ENCODE peak calls at places on chromosome 18, in five cellular contexts. A, F, Z, G and W are unnamed samples.

GRCh38 chr18:74977041-74977440 is 231.9 kb downstream of the PTGR3 start:
- DNase-seq in F (no peak), G (no peak), A (no peak), Z (no peak), W (no peak)

GRCh38 chr18:42959528-42959927 is 156.0 kb downstream of the RIT2 start:
- DNase-seq in F (no peak), Z (no peak), G (no peak), A (no peak), W (no peak)

GRCh38 chr18:21012308-21012707 is 99.3 kb downstream of the ROCK1 start:
- DNase-seq in A (no peak), Z (no peak), F (no peak), G (no peak), W (no peak)

GRCh38 chr18:21453512-21453862 is 147.0 kb downstream of the ESCO1 start:
- DNase-seq in Z (no peak), F (no peak), G (no peak), A (no peak), W (no peak)

GRCh38 chr18:47775961-47776360 is 154.5 kb downstream of the SMAD2 start:
- DNase-seq in G (no peak), A (no peak), F (no peak), Z (no peak), W (no peak)

GRCh38 chr18:34659579-34660517 is 50.2 kb upstream of the DTNA start:
- DNase-seq in F (peak; percentile 92), A (peak; percentile 96), Z (peak; percentile 73), G (peak; percentile 77), W (peak; percentile 95)

GRCh38 chr18:78507217-78507616 is 472.4 kb upstream of the SALL3 start:
- DNase-seq in A (no peak), F (no peak), G (no peak), Z (no peak), W (no peak)

GRCh38 chr18:48814490-48815181 is 136.1 kb downstream of the SMAD7 start:
- DNase-seq in Z (peak; percentile 9), A (peak; percentile 11), G (peak; percentile 14), F (no peak), W (peak; percentile 24)

GRCh38 chr18:24802439-24802838 is 342.0 kb downstream of the HRH4 start:
- DNase-seq in A (no peak), F (no peak), Z (no peak), G (no peak), W (no peak)

GRCh38 chr18:57864615-57865121 is 61.6 kb upstream of the ATP8B1 start:
- DNase-seq in G (no peak), F (no peak), Z (no peak), A (no peak), W (no peak)

GRCh38 chr18:63236417-63236816 is 83.2 kb downstream of the BCL2 start:
- DNase-seq in G (no peak), Z (peak; percentile 64), F (no peak), A (peak; percentile 35), W (no peak)

GRCh38 chr18:63237486-63237885 is 82.1 kb downstream of the BCL2 start:
- DNase-seq in G (no peak), F (no peak), A (no peak), Z (no peak), W (no peak)

GRCh38 chr18:63238711-63239110 is 80.9 kb downstream of the BCL2 start:
- DNase-seq in G (no peak), F (no peak), Z (no peak), A (no peak), W (no peak)

GRCh38 chr18:63237911-63238710 is 81.5 kb downstream of the BCL2 start:
- DNase-seq in A (peak; percentile 33), Z (no peak), F (peak; percentile 69), G (no peak), W (peak; percentile 86)

DNA sequence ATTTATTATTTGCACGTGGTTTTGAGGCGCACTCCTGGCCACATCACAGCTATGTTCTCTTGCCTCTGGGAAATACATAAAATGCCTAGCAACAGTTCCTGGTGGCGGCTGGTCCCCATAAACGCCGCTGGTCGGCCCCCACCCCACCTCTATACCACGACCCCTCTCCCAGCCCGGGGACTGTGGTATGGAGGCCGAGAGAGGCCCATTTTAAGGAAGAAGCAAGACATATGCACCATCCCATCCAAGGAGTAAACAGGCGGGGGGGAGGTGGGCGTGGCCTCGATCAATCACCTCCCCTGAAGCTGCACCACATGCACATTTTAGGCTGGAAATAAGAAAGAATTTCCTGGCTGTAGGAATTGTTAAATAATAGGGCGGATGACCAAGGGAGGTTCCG is 82.6 kb downstream of the BCL2 start:
- DNase-seq in G (no peak), Z (peak; percentile 62), F (no peak), A (peak; percentile 29), W (no peak)
- H3K4me3 ChIP-seq in G (no peak overlapping the region), Z (peak overlapping the region; percentile 25), F (no peak overlapping the region), A (no peak overlapping the region), W (no peak overlapping the region)

DNA sequence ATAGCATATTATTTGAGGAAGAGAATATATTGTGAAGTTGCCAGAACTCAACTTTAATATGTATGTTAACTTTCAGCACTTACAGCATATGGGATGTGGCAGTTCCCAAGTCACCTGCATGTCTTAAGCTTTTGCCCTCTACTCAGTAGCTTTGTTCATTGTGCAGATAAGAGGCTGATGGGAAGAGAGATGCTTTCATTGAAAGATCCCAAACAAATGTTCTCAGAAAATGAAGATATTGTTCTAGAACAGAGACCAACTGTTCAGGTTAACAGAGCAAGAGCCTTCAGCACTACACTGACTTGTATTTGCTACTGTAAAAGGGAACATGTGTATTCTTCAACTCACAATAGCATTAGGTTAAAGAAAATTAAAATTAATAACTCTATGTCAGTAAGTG is 28.1 kb downstream of the GAREM1 start:
- DNase-seq in A (no peak), G (no peak), F (no peak), Z (no peak), W (no peak)
- H3K4me1 ChIP-seq in A (peaks cover 31% of the 10 kb centered on the region), G (peaks cover 17% of the 10 kb centered on the region), F (peaks cover 11% of the 10 kb centered on the region), Z (peaks cover 4% of the 10 kb centered on the region), W (no peaks in the 10 kb centered on the region)

GRCh38 chr18:63763831-63764600 is 11.2 kb upstream of the SERPINB7 start:
- DNase-seq in F (no peak), Z (no peak), A (no peak), G (no peak), W (no peak)
- H3K9me3 ChIP-seq in F (peaks cover 5% of the 10 kb centered on the region), Z (peaks cover 5% of the 10 kb centered on the region), A (no peaks in the 10 kb centered on the region), G (peaks cover 17% of the 10 kb centered on the region), W (no peaks in the 10 kb centered on the region)

GRCh38 chr18:55421612-55422381 is 166.2 kb downstream of the TCF4 start:
- DNase-seq in G (no peak), F (peak; percentile 70), A (no peak), Z (no peak), W (no peak)

GRCh38 chr18:55422456-55423185 is 165.4 kb downstream of the TCF4 start:
- DNase-seq in F (peak; percentile 65), Z (no peak), G (no peak), A (no peak), W (no peak)

GRCh38 chr18:55420665-55420964 is 167.4 kb downstream of the TCF4 start:
- DNase-seq in G (no peak), F (no peak), Z (no peak), A (no peak), W (no peak)

GRCh38 chr18:55419939-55420664 is 167.9 kb downstream of the TCF4 start:
- DNase-seq in Z (no peak), F (no peak), A (no peak), G (no peak), W (peak; percentile 44)

GRCh38 chr18:55420977-55421611 is 166.9 kb downstream of the TCF4 start:
- DNase-seq in F (no peak), G (no peak), Z (no peak), A (no peak), W (no peak)
- H3K4me3 ChIP-seq in F (peak overlapping the region; percentile 47), G (no peak overlapping the region), Z (peak overlapping the region; percentile 32), A (no peak overlapping the region), W (peak overlapping the region; percentile 14)